ENCODE peak calls at places on chromosome 1, in seven cellular contexts. J is fibroblast of lung, U is body of pancreas, M is heart left ventricle, H is AG10803, W is PC-3, Z is suprapubic skin. Q is an unnamed sample.

GRCh38 chr1:157966034-157966671 is 27.3 kb upstream of the KIRREL1 start:
- DNase-seq in J (peak), U (peak), M (no peak), H (peak), W (no peak), Z (no peak), Q (peak)

GRCh38 chr1:16206547-16207317 is 5.7 kb downstream of the ARHGEF19 start:
- DNase-seq in J (peak), U (peak), M (peak), H (peak), W (peak), Z (peak), Q (peak)

GRCh38 chr1:14653461-14653960 is 55.0 kb downstream of the KAZN start:
- DNase-seq in J (peak), U (no peak), M (no peak), H (no peak), W (peak), Z (no peak), Q (no peak)

GRCh38 chr1:170623171-170623570 is 40.8 kb upstream of the PRRX1 start:
- DNase-seq in J (peak), U (no peak), M (no peak), H (peak), W (peak), Z (no peak), Q (peak)

GRCh38 chr1:24351918-24352637 is 32.9 kb downstream of the GRHL3 start:
- DNase-seq in J (peak), U (no peak), M (no peak), H (peak), W (peak), Z (no peak), Q (peak)

GRCh38 chr1:71881611-71882010 is 400.7 kb downstream of the NEGR1 start:
- DNase-seq in J (peak), U (no peak), M (no peak), H (peak), W (no peak), Z (no peak), Q (peak)

GRCh38 chr1:29753244-29753643 is 516.9 kb downstream of the PTPRU start:
- DNase-seq in J (no peak), U (no peak), M (no peak), H (no peak), W (no peak), Z (peak), Q (no peak)

GRCh38 chr1:112852276-112852675 is 103.7 kb downstream of the SLC16A1 start:
- DNase-seq in J (no peak), U (no peak), M (no peak), H (no peak), W (no peak), Z (no peak), Q (no peak)

GRCh38 chr1:119554188-119554587 is 47.2 kb downstream of the HSD3B1 start:
- DNase-seq in J (peak), U (peak), M (peak), H (peak), W (no peak), Z (no peak), Q (peak)

GRCh38 chr1:244231572-244232315 is 180.7 kb downstream of the ZBTB18 start:
- DNase-seq in J (no peak), U (peak), M (no peak), H (peak), W (peak), Z (no peak), Q (peak)

GRCh38 chr1:229298887-229299503 is 28.1 kb downstream of the RAB4A start:
- DNase-seq in J (no peak), U (no peak), M (no peak), H (no peak), W (no peak), Z (no peak), Q (no peak)

GRCh38 chr1:5494518-5494917 is 497.7 kb downstream of the NPHP4 start:
- DNase-seq in J (no peak), U (no peak), M (no peak), H (no peak), W (no peak), Z (no peak), Q (no peak)

GRCh38 chr1:29281531-29281930 is 45.2 kb downstream of the PTPRU start:
- DNase-seq in J (no peak), U (no peak), M (no peak), H (peak), W (no peak), Z (no peak), Q (no peak)

GRCh38 chr1:71561729-71562128 is 480.9 kb upstream of the ZRANB2 start:
- DNase-seq in J (peak), U (no peak), M (no peak), H (peak), W (peak), Z (no peak), Q (peak)

GRCh38 chr1:225242611-225243010 is 185.2 kb downstream of the LBR start:
- DNase-seq in J (no peak), U (no peak), M (no peak), H (no peak), W (no peak), Z (no peak), Q (no peak)

GRCh38 chr1:208778417-208778816 is 534.2 kb upstream of the PLXNA2 start:
- DNase-seq in J (no peak), U (no peak), M (no peak), H (no peak), W (peak), Z (no peak), Q (no peak)

GRCh38 chr1:78543941-78544630 is 53.3 kb downstream of the PTGFR start:
- DNase-seq in J (no peak), U (no peak), M (no peak), H (peak), W (peak), Z (no peak), Q (no peak)

GRCh38 chr1:17439250-17440073 is at the start of gene RCC2:
- DNase-seq in J (peak), U (peak), M (peak), H (peak), W (peak), Z (no peak), Q (peak)
- TF ChIP-seq CTCF in J (no peak), U (no peak), M (no peak), H (no peak), W (no peak), Z (no peak), Q (no peak)

DNA sequence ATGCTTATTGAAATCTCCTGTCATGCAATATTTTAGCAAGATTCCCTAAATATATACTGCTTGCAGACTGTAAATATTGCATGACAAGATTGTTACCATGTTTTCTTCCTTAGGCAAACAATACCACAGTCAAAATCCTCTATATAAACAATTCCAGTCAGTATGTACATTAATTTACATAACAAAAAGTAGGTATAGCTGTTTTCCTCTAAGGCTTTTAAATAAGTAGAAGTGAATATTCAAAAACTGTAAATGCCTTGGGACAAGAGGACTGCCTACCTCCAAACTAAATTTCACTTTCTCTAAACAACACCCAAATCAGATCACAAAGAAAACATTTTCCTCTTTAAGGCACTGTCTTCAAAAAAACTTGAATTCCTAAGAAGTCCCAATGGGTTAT is 17.3 kb upstream of the FOXD3 start:
- DNase-seq in J (no peak), U (no peak), M (no peak), H (no peak), W (no peak), Z (no peak), Q (no peak)
- H3K4me3 ChIP-seq in J (no peak), U (no peak), M (no peak), H (no peak), W (no peak), Z (no peak), Q (no peak)

DNA sequence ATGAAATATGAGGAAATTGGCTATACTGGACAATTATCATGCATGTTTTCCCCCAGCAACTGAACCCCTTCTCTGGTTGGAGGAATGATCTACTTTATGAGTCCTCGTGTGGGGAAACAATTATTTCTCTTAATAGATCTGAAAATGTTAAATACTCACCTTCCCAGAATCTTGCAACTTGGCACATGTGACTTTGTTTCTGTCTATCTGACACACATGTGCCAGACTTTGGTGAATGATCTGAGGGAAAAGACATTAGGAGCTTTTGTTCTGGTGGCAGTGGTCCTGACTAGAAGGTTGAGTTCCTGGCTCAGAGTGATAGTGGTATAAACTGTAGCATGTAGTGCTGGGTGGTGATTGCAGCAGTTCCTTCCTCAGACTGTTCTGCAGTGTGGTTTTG is 59.3 kb upstream of the B3GALNT2 start:
- DNase-seq in J (no peak), U (no peak), M (no peak), H (no peak), W (no peak), Z (no peak), Q (no peak)
- TF ChIP-seq CTCF in J (no peak), U (no peak), M (no peak), H (no peak), W (no peak), Z (no peak), Q (no peak)

GRCh38 chr1:42680045-42680444 is 2.2 kb upstream of the YBX1 start:
- DNase-seq in J (no peak), U (no peak), M (no peak), H (no peak), W (no peak), Z (no peak), Q (no peak)
- H3K4me3 ChIP-seq in J (no peak), U (peak), M (no peak), H (no peak), W (peak), Z (no peak), Q (no peak)

DNA sequence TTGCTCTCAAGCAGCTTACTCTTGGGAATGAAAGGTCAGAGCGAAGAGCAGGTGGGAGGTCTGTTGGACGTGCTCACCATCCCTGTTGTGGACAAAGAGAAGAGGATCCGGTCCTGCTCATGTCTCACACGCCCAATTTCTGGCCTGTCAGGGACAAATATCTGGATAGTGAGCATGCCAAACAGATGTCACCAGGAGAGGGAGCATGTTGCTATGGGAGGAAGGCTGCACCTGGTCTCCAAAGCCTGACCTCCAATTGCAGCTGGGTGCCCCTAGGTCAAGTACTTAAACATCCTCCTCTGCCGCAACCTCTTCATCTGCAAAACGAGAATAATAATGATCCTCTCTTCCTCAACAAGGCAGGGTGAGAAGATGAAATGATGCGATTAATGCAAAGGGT is 53.4 kb downstream of the DMRTA2 start:
- DNase-seq in J (no peak), U (no peak), M (no peak), H (no peak), W (no peak), Z (no peak), Q (peak)
- TF ChIP-seq CTCF in J (no peak), U (no peak), M (no peak), H (peak), W (peak), Z (no peak), Q (peak)

GRCh38 chr1:21302747-21303715 is 12.8 kb upstream of the ECE1 start:
- DNase-seq in J (peak), U (no peak), M (no peak), H (peak), W (peak), Z (no peak), Q (peak)

GRCh38 chr1:21300774-21301173 is 10.5 kb upstream of the ECE1 start:
- DNase-seq in J (no peak), U (no peak), M (no peak), H (no peak), W (no peak), Z (no peak), Q (no peak)

GRCh38 chr1:21304488-21304887 is 14.2 kb upstream of the ECE1 start:
- DNase-seq in J (no peak), U (no peak), M (no peak), H (no peak), W (no peak), Z (no peak), Q (no peak)

GRCh38 chr1:21299780-21300395 is 9.6 kb upstream of the ECE1 start:
- DNase-seq in J (no peak), U (no peak), M (no peak), H (no peak), W (no peak), Z (no peak), Q (no peak)

DNA sequence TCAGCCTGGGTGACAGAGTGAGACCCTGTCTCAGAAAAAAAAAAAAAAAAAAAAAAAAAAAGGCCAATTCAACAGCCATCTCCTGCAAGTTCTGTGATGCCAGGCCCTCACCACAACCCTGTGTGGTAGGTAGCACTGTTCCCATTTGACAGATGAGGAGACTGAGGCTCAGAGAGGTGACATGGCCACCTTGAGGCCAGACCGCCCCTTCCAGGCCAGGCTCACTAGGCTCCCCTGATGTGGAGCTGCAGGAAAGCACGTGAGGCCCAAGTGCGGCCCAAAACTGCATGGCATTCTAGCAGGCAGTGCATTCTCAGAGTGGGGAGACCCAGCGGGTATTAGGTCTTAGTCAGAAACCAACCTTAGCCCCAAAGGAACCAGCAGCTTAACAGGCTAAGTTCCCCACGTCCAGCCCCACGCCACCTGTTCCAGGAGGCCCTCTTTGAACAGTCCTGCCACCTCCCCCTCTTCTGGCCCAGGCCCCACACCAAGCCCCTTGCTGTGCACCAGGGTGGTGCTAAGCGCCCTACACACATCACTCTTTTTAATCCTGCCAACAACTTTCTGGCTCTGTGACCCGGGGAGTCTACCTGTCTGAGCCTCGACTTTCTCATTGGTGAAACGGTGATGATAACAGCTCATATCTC is 11.7 kb upstream of the ECE1 start:
- DNase-seq in J (no peak), U (no peak), M (no peak), H (no peak), W (no peak), Z (no peak), Q (no peak)
- H3K4me3 ChIP-seq in J (no peak), U (no peak), M (no peak), H (no peak), W (no peak), Z (no peak), Q (no peak)

GRCh38 chr1:2003564-2004131 is at the start of gene CFAP74:
- DNase-seq in J (peak), U (no peak), M (no peak), H (peak), W (no peak), Z (no peak), Q (peak)

GRCh38 chr1:2000432-2000831 is 3.2 kb downstream of the CFAP74 start:
- DNase-seq in J (no peak), U (no peak), M (no peak), H (no peak), W (no peak), Z (no peak), Q (no peak)

GRCh38 chr1:2001773-2002411 is 1.7 kb downstream of the CFAP74 start:
- DNase-seq in J (peak), U (no peak), M (no peak), H (no peak), W (peak), Z (no peak), Q (no peak)

GRCh38 chr1:1997561-1997960 is 6.0 kb downstream of the CFAP74 start:
- DNase-seq in J (no peak), U (no peak), M (no peak), H (no peak), W (no peak), Z (no peak), Q (no peak)

GRCh38 chr1:2000850-2001249 is 2.7 kb downstream of the CFAP74 start:
- DNase-seq in J (no peak), U (no peak), M (no peak), H (no peak), W (no peak), Z (no peak), Q (no peak)
- TF ChIP-seq CTCF in J (no peak), U (no peak), M (no peak), H (no peak), W (no peak), Z (no peak), Q (no peak)

GRCh38 chr1:39122056-39122455 is 82.4 kb upstream of the MACF1 start:
- DNase-seq in J (no peak), U (no peak), M (no peak), H (no peak), W (no peak), Z (no peak), Q (no peak)
- H3K4me3 ChIP-seq in J (no peak), U (no peak), M (no peak), H (no peak), W (no peak), Z (no peak), Q (no peak)